ENCODE peak calls at places on chromosomes 12 and 14, in four cellular contexts. One of them, this sample, is unnamed.

GRCh38 chr12:74148849-74149248 is 388.8 kb upstream of the ATXN7L3B start:
- DNase-seq in GM23338: no peak
- DNase-seq in GM12878: no peak
- DNase-seq in K562: no peak
- DNase-seq in this sample: no peak

GRCh38 chr14:23787436-23787835 is 151.3 kb downstream of the DHRS2 start:
- DNase-seq in GM23338: no peak
- DNase-seq in GM12878: no peak
- DNase-seq in K562: no peak
- DNase-seq in this sample: no peak

GRCh38 chr14:75295061-75295461 is 16.4 kb downstream of the FOS start:
- DNase-seq in GM23338: peak
- DNase-seq in GM12878: no peak
- DNase-seq in K562: peak
- DNase-seq in this sample: no peak

GRCh38 chr12:19925881-19926665 is 442.3 kb upstream of the PDE3A start:
- DNase-seq in GM23338: no peak
- DNase-seq in GM12878: no peak
- DNase-seq in K562: no peak
- DNase-seq in this sample: no peak

GRCh38 chr12:104448475-104448874 is 8.3 kb upstream of the CHST11 start:
- DNase-seq in GM23338: no peak
- DNase-seq in GM12878: no peak
- DNase-seq in K562: no peak
- DNase-seq in this sample: no peak

GRCh38 chr12:12172106-12172511 is 94.7 kb downstream of the LRP6 start:
- DNase-seq in GM23338: no peak
- DNase-seq in GM12878: peak
- DNase-seq in K562: no peak
- DNase-seq in this sample: no peak

GRCh38 chr14:90495357-90496276 is 98.8 kb downstream of the CALM1 start:
- DNase-seq in GM23338: peak
- DNase-seq in GM12878: no peak
- DNase-seq in K562: peak
- DNase-seq in this sample: peak

GRCh38 chr12:70553391-70553859 is 83.8 kb downstream of the PTPRB start:
- DNase-seq in GM23338: no peak
- DNase-seq in GM12878: no peak
- DNase-seq in K562: no peak
- DNase-seq in this sample: no peak

GRCh38 chr12:131644481-131644880 is 66.4 kb upstream of the SFSWAP start:
- DNase-seq in GM23338: no peak
- DNase-seq in GM12878: no peak
- DNase-seq in K562: no peak
- DNase-seq in this sample: no peak

GRCh38 chr14:93892923-93893549 is 34.1 kb upstream of the FAM181A start:
- DNase-seq in GM23338: peak
- DNase-seq in GM12878: no peak
- DNase-seq in K562: peak
- DNase-seq in this sample: peak

GRCh38 chr12:112978163-112979081 is at the start of gene OAS2:
- DNase-seq in GM23338: peak
- DNase-seq in GM12878: peak
- DNase-seq in K562: no peak
- DNase-seq in this sample: peak

GRCh38 chr12:64895541-64895940 is 71.1 kb downstream of the TBC1D30 start:
- DNase-seq in GM23338: no peak
- DNase-seq in GM12878: no peak
- DNase-seq in K562: no peak
- DNase-seq in this sample: no peak

GRCh38 chr14:28987516-28987915 is 220.9 kb downstream of the FOXG1 start:
- DNase-seq in GM23338: no peak
- DNase-seq in GM12878: no peak
- DNase-seq in K562: no peak
- DNase-seq in this sample: no peak

GRCh38 chr12:111429760-111430417 is 24.2 kb downstream of the SH2B3 start:
- DNase-seq in GM23338: no peak
- DNase-seq in GM12878: no peak
- DNase-seq in K562: no peak
- DNase-seq in this sample: no peak

GRCh38 chr12:40557980-40558379 is 134.3 kb upstream of the CNTN1 start:
- DNase-seq in GM23338: no peak
- DNase-seq in GM12878: no peak
- DNase-seq in K562: no peak
- DNase-seq in this sample: no peak

GRCh38 chr14:52067873-52068740 is 752 bp downstream of the NID2 start:
- DNase-seq in GM23338: peak
- DNase-seq in GM12878: no peak
- DNase-seq in K562: no peak
- DNase-seq in this sample: no peak

GRCh38 chr12:12456637-12457036 is 99.8 kb downstream of the BORCS5 start:
- DNase-seq in GM23338: no peak
- DNase-seq in GM12878: no peak
- DNase-seq in K562: no peak
- DNase-seq in this sample: no peak

GRCh38 chr12:52167578-52167977 is 24.2 kb downstream of the KRT80 start:
- DNase-seq in GM23338: no peak
- DNase-seq in GM12878: no peak
- DNase-seq in K562: no peak
- DNase-seq in this sample: no peak

GRCh38 chr14:73460691-73461127 is 2.4 kb upstream of the NUMB start:
- DNase-seq in GM23338: no peak
- DNase-seq in GM12878: no peak
- DNase-seq in K562: no peak
- DNase-seq in this sample: no peak

GRCh38 chr12:52350021-52350620 is 17.2 kb downstream of the KRT85 start:
- DNase-seq in GM23338: no peak
- DNase-seq in GM12878: no peak
- DNase-seq in K562: no peak
- DNase-seq in this sample: no peak

GRCh38 chr12:25526778-25527177 is 26.3 kb downstream of the LMNTD1 start:
- DNase-seq in GM23338: no peak
- DNase-seq in GM12878: no peak
- DNase-seq in K562: no peak
- DNase-seq in this sample: no peak

GRCh38 chr12:5592313-5592712 is 160.4 kb downstream of the NTF3 start:
- DNase-seq in GM23338: no peak
- DNase-seq in GM12878: no peak
- DNase-seq in K562: no peak
- DNase-seq in this sample: no peak

GRCh38 chr14:94710731-94711130 is 59.2 kb downstream of the GSC start:
- DNase-seq in GM23338: no peak
- DNase-seq in GM12878: no peak
- DNase-seq in K562: no peak
- DNase-seq in this sample: no peak

GRCh38 chr14:23074906-23075305 is 17.6 kb upstream of the CDH24 start:
- DNase-seq in GM23338: no peak
- DNase-seq in GM12878: no peak
- DNase-seq in K562: no peak
- DNase-seq in this sample: no peak

GRCh38 chr12:120989687-120990086 is 11.3 kb downstream of the HNF1A start:
- DNase-seq in GM23338: no peak
- DNase-seq in GM12878: no peak
- DNase-seq in K562: no peak
- DNase-seq in this sample: no peak

GRCh38 chr14:25120261-25120660 is 70.3 kb upstream of the STXBP6 start:
- DNase-seq in GM23338: no peak
- DNase-seq in GM12878: no peak
- DNase-seq in K562: no peak
- DNase-seq in this sample: no peak

GRCh38 chr12:128078311-128078851 is 188.6 kb upstream of the TMEM132C start:
- DNase-seq in GM23338: no peak
- DNase-seq in GM12878: no peak
- DNase-seq in K562: no peak
- DNase-seq in this sample: no peak

GRCh38 chr12:108622425-108622824 is 11.3 kb downstream of the SELPLG start:
- DNase-seq in GM23338: peak
- DNase-seq in GM12878: no peak
- DNase-seq in K562: no peak
- DNase-seq in this sample: peak

GRCh38 chr12:46555379-46555778 is 182.8 kb upstream of the SLC38A2 start:
- DNase-seq in GM23338: no peak
- DNase-seq in GM12878: no peak
- DNase-seq in K562: no peak
- DNase-seq in this sample: no peak

GRCh38 chr12:24854908-24855307 is 94.0 kb downstream of the BCAT1 start:
- DNase-seq in GM23338: no peak
- DNase-seq in GM12878: no peak
- DNase-seq in K562: no peak
- DNase-seq in this sample: no peak

GRCh38 chr12:126509587-126509986 is 1444.4 kb downstream of the AACS start:
- DNase-seq in GM23338: no peak
- DNase-seq in GM12878: no peak
- DNase-seq in K562: no peak
- DNase-seq in this sample: no peak

GRCh38 chr14:54148251-54148650 is 191.6 kb upstream of the BMP4 start:
- DNase-seq in GM23338: no peak
- DNase-seq in GM12878: no peak
- DNase-seq in K562: no peak
- DNase-seq in this sample: no peak

GRCh38 chr14:23049011-23049410 is 7.0 kb downstream of the PSMB11 start:
- DNase-seq in GM23338: no peak
- DNase-seq in GM12878: no peak
- DNase-seq in K562: no peak
- DNase-seq in this sample: no peak

GRCh38 chr14:90553298-90553920 is 156.6 kb downstream of the CALM1 start:
- DNase-seq in GM23338: peak
- DNase-seq in GM12878: no peak
- DNase-seq in K562: no peak
- DNase-seq in this sample: no peak

GRCh38 chr12:52189376-52190174 is 2.2 kb downstream of the KRT80 start:
- DNase-seq in GM23338: no peak
- DNase-seq in GM12878: no peak
- DNase-seq in K562: no peak
- DNase-seq in this sample: no peak

GRCh38 chr14:87529081-87529480 is 463.9 kb downstream of the GALC start:
- DNase-seq in GM23338: peak
- DNase-seq in GM12878: no peak
- DNase-seq in K562: no peak
- DNase-seq in this sample: no peak

GRCh38 chr12:66132408-66132807 is 1.9 kb upstream of the LLPH start:
- DNase-seq in GM23338: peak
- DNase-seq in GM12878: no peak
- DNase-seq in K562: no peak
- DNase-seq in this sample: peak

GRCh38 chr14:34527591-34527990 is 11.9 kb downstream of the EAPP start:
- DNase-seq in GM23338: no peak
- DNase-seq in GM12878: no peak
- DNase-seq in K562: no peak
- DNase-seq in this sample: no peak

GRCh38 chr14:67240978-67241415 is 238 bp upstream of the PALS1 start:
- DNase-seq in GM23338: peak
- DNase-seq in GM12878: peak
- DNase-seq in K562: peak
- DNase-seq in this sample: peak
- TF ChIP-seq REST in GM23338: no peak
- TF ChIP-seq REST in GM12878: no peak
- TF ChIP-seq REST in K562: no peak
- TF ChIP-seq REST in this sample: no peak

GRCh38 chr14:105876158-105876557 is 349.8 kb downstream of the TMEM121 start:
- DNase-seq in GM23338: no peak
- DNase-seq in GM12878: no peak
- DNase-seq in K562: no peak
- DNase-seq in this sample: no peak
- TF ChIP-seq CREB1 in GM23338: no peak
- TF ChIP-seq CREB1 in GM12878: no peak
- TF ChIP-seq CREB1 in K562: no peak
- TF ChIP-seq CREB1 in this sample: no peak

DNA sequence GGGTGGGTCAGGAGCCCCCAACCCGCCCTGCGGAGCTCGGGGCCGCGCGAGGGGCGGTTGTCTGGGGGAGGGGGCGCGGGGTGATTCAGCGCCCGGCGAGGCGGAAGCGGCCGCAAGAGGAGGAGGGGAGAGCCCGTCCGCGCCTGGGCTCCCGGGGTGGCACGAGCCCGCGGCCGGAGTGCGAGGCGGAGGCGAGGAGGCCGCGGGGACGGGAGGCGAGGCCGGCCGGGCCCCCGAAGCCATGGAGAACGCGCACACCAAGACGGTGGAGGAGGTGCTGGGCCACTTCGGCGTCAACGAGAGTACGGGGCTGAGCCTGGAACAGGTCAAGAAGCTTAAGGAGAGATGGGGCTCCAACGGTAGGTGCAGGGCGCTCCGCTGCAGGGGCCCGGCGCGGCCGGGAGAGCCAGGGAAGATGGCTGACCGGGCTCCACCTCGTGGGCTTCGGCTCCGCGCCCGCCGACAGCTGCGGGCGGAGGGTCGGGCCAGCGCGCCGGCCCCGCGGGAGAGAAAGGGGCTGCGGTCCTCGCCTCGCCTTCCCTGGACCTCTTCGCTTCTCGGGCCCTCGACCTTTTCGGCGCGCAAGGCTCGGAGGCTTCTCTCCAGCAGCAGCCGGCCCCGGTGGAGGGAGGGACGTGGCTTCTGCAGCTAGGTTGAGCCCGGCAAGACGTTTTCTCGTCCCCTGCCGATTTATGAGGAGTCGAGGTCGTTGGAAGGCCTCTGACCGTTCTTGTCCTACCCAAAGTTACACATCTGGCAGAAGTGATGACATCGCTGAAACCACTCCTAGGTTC is 699 bp downstream of the ATP2A2 start:
- DNase-seq in GM23338: peak
- DNase-seq in GM12878: no peak
- DNase-seq in K562: peak
- DNase-seq in this sample: no peak
- TF ChIP-seq REST in GM23338: no peak
- TF ChIP-seq REST in GM12878: no peak
- TF ChIP-seq REST in K562: peak
- TF ChIP-seq REST in this sample: no peak

DNA sequence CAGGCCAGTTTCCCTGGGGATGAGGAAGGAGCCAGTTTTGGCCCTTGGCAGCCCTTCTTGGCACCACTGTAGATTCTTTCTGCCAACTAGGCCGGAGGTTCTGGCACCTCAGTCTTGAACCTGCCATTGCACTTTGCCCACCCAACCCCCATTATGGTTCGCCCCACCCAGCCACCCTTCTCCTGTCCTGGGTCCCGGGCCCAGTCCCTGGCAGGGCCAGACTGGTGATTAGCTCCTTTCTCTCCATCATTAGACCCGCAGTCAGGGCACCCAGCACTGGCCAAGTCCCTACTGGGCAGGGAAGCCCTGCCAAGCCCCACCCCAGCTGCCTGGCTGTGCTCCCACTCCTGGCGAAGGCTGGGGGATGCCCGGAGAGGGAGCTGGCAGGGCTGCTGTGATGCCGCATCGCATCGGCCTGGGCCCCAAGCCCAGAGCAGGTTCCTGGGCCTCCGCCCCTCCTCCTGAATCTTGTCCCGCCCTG is 9.7 kb downstream of the FAM222A start:
- DNase-seq in GM23338: no peak
- DNase-seq in GM12878: no peak
- DNase-seq in K562: no peak
- DNase-seq in this sample: no peak
- TF ChIP-seq CREB1 in GM23338: no peak
- TF ChIP-seq CREB1 in GM12878: no peak
- TF ChIP-seq CREB1 in K562: no peak
- TF ChIP-seq CREB1 in this sample: no peak

GRCh38 chr12:57101892-57102695 is 9.1 kb downstream of the STAT6 start:
- DNase-seq in GM23338: no peak
- DNase-seq in GM12878: no peak
- DNase-seq in K562: peak
- DNase-seq in this sample: peak
- TF ChIP-seq REST in GM23338: no peak
- TF ChIP-seq REST in GM12878: no peak
- TF ChIP-seq REST in K562: no peak
- TF ChIP-seq REST in this sample: no peak

This sample was measured in HepG2.